ENCODE peak calls at places on chromosomes 7 and 10, in seven cellular contexts. B, Z, C, N, V, H and I are unnamed samples.

GRCh38 chr10:7027913-7028808 is 382.7 kb downstream of the SFMBT2 start:
- ATAC-seq in B (peak), Z (peak), C (no peak), N (peak), V (no peak), H (peak), I (no peak)

GRCh38 chr10:119420950-119421875 is 121.3 kb downstream of the RGS10 start:
- ATAC-seq in B (peak), Z (no peak), C (no peak), N (no peak), V (no peak), H (no peak), I (no peak)

GRCh38 chr7:112951070-112951469 is 135.6 kb downstream of the GPR85 start:
- ATAC-seq in B (no peak), Z (no peak), C (no peak), N (no peak), V (no peak), H (no peak), I (no peak)

GRCh38 chr10:49471532-49471931 is 67.4 kb downstream of the ERCC6 start:
- ATAC-seq in B (no peak), Z (no peak), C (no peak), N (no peak), V (no peak), H (no peak), I (no peak)

GRCh38 chr10:77405771-77406241 is 231.8 kb downstream of the KCNMA1 start:
- ATAC-seq in B (peak), Z (peak), C (peak), N (peak), V (peak), H (no peak), I (peak)

GRCh38 chr7:95546647-95547046 is 49.7 kb downstream of the PDK4 start:
- ATAC-seq in B (no peak), Z (no peak), C (no peak), N (no peak), V (no peak), H (no peak), I (no peak)

GRCh38 chr10:102775973-102776669 is 32.4 kb downstream of the WBP1L start:
- ATAC-seq in B (peak), Z (peak), C (peak), N (peak), V (peak), H (no peak), I (no peak)

GRCh38 chr10:4848341-4849041 is 22.5 kb downstream of the AKR1E2 start:
- ATAC-seq in B (no peak), Z (no peak), C (no peak), N (no peak), V (no peak), H (no peak), I (no peak)

GRCh38 chr7:151001546-151001945 is 10.7 kb downstream of the NOS3 start:
- ATAC-seq in B (no peak), Z (no peak), C (no peak), N (no peak), V (no peak), H (no peak), I (no peak)

GRCh38 chr7:139658919-139659675 is 118.7 kb downstream of the HIPK2 start:
- ATAC-seq in B (peak), Z (no peak), C (no peak), N (no peak), V (no peak), H (no peak), I (no peak)

GRCh38 chr10:75922435-75922834 is 491.0 kb downstream of the LRMDA start:
- ATAC-seq in B (no peak), Z (no peak), C (peak), N (peak), V (no peak), H (no peak), I (peak)

GRCh38 chr10:73906524-73907447 is 4.1 kb upstream of the PLAU start:
- ATAC-seq in B (peak), Z (peak), C (no peak), N (peak), V (peak), H (no peak), I (peak)

GRCh38 chr10:76874151-76874550 is 763.5 kb downstream of the KCNMA1 start:
- ATAC-seq in B (peak), Z (no peak), C (no peak), N (no peak), V (peak), H (no peak), I (peak)

GRCh38 chr10:71431945-71432905 is 35.5 kb downstream of the CDH23 start:
- ATAC-seq in B (no peak), Z (no peak), C (no peak), N (no peak), V (no peak), H (no peak), I (no peak)

GRCh38 chr7:23470290-23471089 is at the start of gene IGF2BP3:
- ATAC-seq in B (no peak), Z (no peak), C (peak), N (no peak), V (no peak), H (no peak), I (no peak)

GRCh38 chr7:20241491-20242261 is 24.5 kb upstream of the MACC1 start:
- ATAC-seq in B (no peak), Z (no peak), C (peak), N (no peak), V (no peak), H (no peak), I (peak)

GRCh38 chr7:90180011-90180585 is 25.8 kb downstream of the STEAP1 start:
- ATAC-seq in B (no peak), Z (no peak), C (no peak), N (no peak), V (no peak), H (no peak), I (no peak)

GRCh38 chr10:125153693-125154490 is 6.5 kb downstream of the CTBP2 start:
- ATAC-seq in B (peak), Z (no peak), C (peak), N (no peak), V (no peak), H (no peak), I (no peak)

GRCh38 chr7:120337308-120337907 is 64.4 kb downstream of the KCND2 start:
- ATAC-seq in B (no peak), Z (no peak), C (no peak), N (no peak), V (no peak), H (no peak), I (no peak)